ENCODE peak calls at places on chromosomes 7 and 10, in five cellular contexts. Q is HEK293T, A is SK-N-SH, R is HepG2, S is K562. N is an unnamed sample.
A peak's percentile ranks its signal among the peaks of the same experiment; 100 is the strongest.

GRCh38 chr10:126006906-126007305 is 110.5 kb downstream of the FANK1 start:
- DNase-seq in S (no peak), Q (no peak), A (no peak), R (no peak), N (no peak)

GRCh38 chr10:91766676-91767075 is 31.6 kb upstream of the TNKS2 start:
- DNase-seq in S (no peak), R (no peak), Q (no peak), A (no peak), N (no peak)

GRCh38 chr7:125516194-125516593 is 586.6 kb upstream of the POT1 start:
- DNase-seq in A (peak; percentile 62), R (no peak), Q (no peak), S (no peak), N (no peak)

GRCh38 chr7:2595258-2595860 is 36.4 kb upstream of the TTYH3 start:
- DNase-seq in Q (no peak), R (no peak), A (no peak), S (no peak), N (no peak)

GRCh38 chr7:155533827-155534690 is 12.3 kb downstream of the CNPY1 start:
- DNase-seq in R (peak; percentile 16), S (peak; percentile 91), Q (peak; percentile 92), A (peak; percentile 92), N (no peak)

GRCh38 chr10:113680172-113681111 is 730 bp downstream of the CASP7 start:
- DNase-seq in S (no peak), R (peak; percentile 24), Q (peak; percentile 36), A (no peak), N (peak; percentile 42)

GRCh38 chr7:153523320-153524015 is 528.7 kb upstream of the DPP6 start:
- DNase-seq in S (no peak), A (no peak), Q (no peak), R (no peak), N (no peak)

GRCh38 chr7:111459065-111459756 is 103.1 kb downstream of the IMMP2L start:
- DNase-seq in A (no peak), S (no peak), Q (no peak), R (no peak), N (no peak)

GRCh38 chr10:70674560-70675495 is 2.5 kb downstream of the ADAMTS14 start:
- DNase-seq in R (no peak), A (no peak), S (no peak), Q (no peak), N (no peak)

GRCh38 chr7:139094030-139094429 is 15.5 kb downstream of the ZC3HAV1 start:
- DNase-seq in A (no peak), S (no peak), R (no peak), Q (no peak), N (no peak)

GRCh38 chr7:139094596-139094995 is 14.9 kb downstream of the ZC3HAV1 start:
- DNase-seq in R (no peak), S (peak; percentile 20), A (no peak), Q (peak; percentile 54), N (no peak)

GRCh38 chr7:139095194-139095659 is 14.3 kb downstream of the ZC3HAV1 start:
- DNase-seq in Q (no peak), A (no peak), S (peak; percentile 16), R (no peak), N (peak; percentile 88)

GRCh38 chr7:139103057-139103820 is 6.3 kb downstream of the ZC3HAV1 start:
- DNase-seq in A (no peak), S (peak; percentile 10), R (no peak), Q (no peak), N (no peak)

DNA sequence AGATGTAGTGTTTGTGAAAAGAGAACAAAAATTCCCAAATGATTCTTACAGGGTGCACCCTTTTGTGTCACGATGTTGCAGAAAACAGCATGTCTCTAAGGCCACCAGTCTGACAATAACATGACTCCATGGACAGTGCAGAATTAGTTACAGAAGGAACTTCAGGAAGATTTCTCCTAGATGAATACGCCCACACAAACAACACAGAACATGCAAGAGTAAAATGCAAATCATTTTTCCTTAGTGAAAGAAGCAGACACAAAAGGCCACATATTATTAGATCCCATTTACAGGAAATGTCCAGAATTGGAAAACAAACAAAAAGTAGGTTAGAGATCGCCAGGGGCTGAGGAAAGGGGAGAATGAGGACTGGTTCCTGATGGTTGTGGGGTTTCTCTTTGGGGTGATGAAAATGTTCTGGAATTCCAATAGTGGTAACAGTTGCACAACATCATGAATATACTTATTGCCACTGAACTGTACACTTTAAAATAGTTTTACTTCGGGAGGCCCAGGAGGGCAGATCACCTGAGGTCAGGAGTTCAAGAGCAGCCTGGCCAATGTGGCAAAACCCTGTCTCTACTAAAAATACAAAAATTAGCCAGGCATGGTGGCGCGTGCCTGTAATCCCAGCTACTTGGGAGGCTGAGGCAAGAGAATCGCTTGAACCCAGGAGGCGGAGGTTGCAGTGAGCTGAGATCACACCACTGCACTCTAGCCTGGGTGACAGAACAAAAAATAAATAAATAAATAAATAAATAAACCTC is 10.2 kb downstream of the ZC3HAV1 start:
- DNase-seq in S (no peak), R (no peak), Q (no peak), A (no peak), N (no peak)
- TF ChIP-seq FOXM1 in S (no peak), R (no peak), Q (no peak), A (no peak), N (no peak)

GRCh38 chr10:103849212-103849877 is 6.0 kb downstream of the SH3PXD2A start:
- DNase-seq in A (no peak), R (no peak), Q (no peak), S (no peak), N (no peak)

GRCh38 chr10:103851261-103851660 is 4.1 kb downstream of the SH3PXD2A start:
- DNase-seq in S (no peak), A (no peak), Q (no peak), R (no peak), N (no peak)

GRCh38 chr10:103850572-103850895 is 4.8 kb downstream of the SH3PXD2A start:
- DNase-seq in R (no peak), S (no peak), A (no peak), Q (no peak), N (no peak)

GRCh38 chr10:103847909-103848468 is 7.4 kb downstream of the SH3PXD2A start:
- DNase-seq in A (peak; percentile 56), R (peak; percentile 21), Q (peak; percentile 62), S (no peak), N (no peak)

GRCh38 chr10:103849880-103850571 is 5.3 kb downstream of the SH3PXD2A start:
- DNase-seq in R (no peak), Q (no peak), S (no peak), A (no peak), N (no peak)
- TF ChIP-seq FOXM1 in R (no peak), Q (no peak), S (no peak), A (no peak), N (no peak)

GRCh38 chr7:139427788-139428187 is 55.7 kb downstream of the KLRG2 start:
- DNase-seq in R (no peak), A (no peak), S (no peak), Q (no peak), N (no peak)

GRCh38 chr7:139427029-139427420 is 56.4 kb downstream of the KLRG2 start:
- DNase-seq in S (no peak), A (no peak), R (no peak), Q (no peak), N (no peak)

GRCh38 chr7:139423091-139423490 is 60.4 kb downstream of the KLRG2 start:
- DNase-seq in Q (no peak), A (no peak), R (no peak), S (no peak), N (no peak)

GRCh38 chr7:139424004-139424403 is 59.5 kb downstream of the KLRG2 start:
- DNase-seq in A (no peak), S (no peak), R (no peak), Q (no peak), N (no peak)

GRCh38 chr7:139426258-139427028 is 57.0 kb downstream of the KLRG2 start:
- DNase-seq in A (no peak), S (no peak), R (no peak), Q (no peak), N (no peak)
- TF ChIP-seq FOXM1 in A (no peak), S (no peak), R (no peak), Q (no peak), N (no peak)

DNA sequence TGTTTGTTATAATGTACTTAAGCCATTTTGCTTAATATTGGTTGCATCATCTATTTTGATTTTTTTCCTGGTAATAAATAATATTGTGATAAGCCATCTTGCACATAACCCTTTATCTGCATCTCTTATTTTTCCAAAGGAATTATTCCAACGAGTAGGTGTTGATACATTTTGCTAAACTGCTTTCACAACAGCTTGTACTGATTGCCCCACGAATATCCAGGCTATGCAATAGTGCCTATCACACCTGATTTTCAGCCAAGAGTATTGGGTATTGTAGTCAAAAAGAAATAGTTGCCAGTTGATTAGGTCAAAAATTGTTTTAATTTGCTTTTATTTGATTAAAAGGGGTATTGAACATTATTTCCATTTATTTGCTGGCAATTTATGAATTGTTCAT is 20.7 kb downstream of the CREB5 start:
- DNase-seq in A (no peak), R (no peak), Q (no peak), S (no peak), N (no peak)
- TF ChIP-seq FOXM1 in A (no peak), R (no peak), Q (no peak), S (no peak), N (no peak)

N was measured in GM12878.